ENCODE peak calls at places on chromosomes 2 and 18, in eight cellular contexts. E is activated naive CD4-positive, alpha-beta T cell; G is NCI-H748 treated with DMSO at 0.1 percent for 48 hours; P is HEK293T; Y is fibroblast of mammary gland; M is LoVo; Q is adrenal gland; K is T-helper 1 cell. C is an unnamed sample.

GRCh38 chr2:28322051-28322450 is 70.6 kb upstream of the FOSL2 start:
- DNase-seq in Q (no peak), K (no peak), G (no peak), M (no peak), E (no peak), P (no peak), Y (no peak), C (no peak)

GRCh38 chr2:235669269-235669831 is 175.5 kb downstream of the AGAP1 start:
- DNase-seq in P (peak), G (no peak), Q (peak), Y (peak), K (no peak), M (peak), E (no peak), C (peak)

GRCh38 chr2:113178891-113179290 is 5.1 kb downstream of the PSD4 start:
- DNase-seq in E (no peak), G (no peak), Y (no peak), Q (no peak), P (no peak), K (no peak), M (no peak), C (no peak)

GRCh38 chr2:3189961-3190360 is 187.7 kb downstream of the EIPR1 start:
- DNase-seq in G (no peak), E (no peak), K (no peak), M (no peak), Q (no peak), Y (no peak), P (no peak), C (no peak)

GRCh38 chr18:31146809-31147208 is 15.8 kb downstream of the DSC1 start:
- DNase-seq in E (no peak), Q (no peak), Y (no peak), G (no peak), K (no peak), M (no peak), P (no peak), C (no peak)

GRCh38 chr2:116511426-116511825 is 1303.1 kb upstream of the DDX18 start:
- DNase-seq in G (no peak), M (no peak), Y (no peak), Q (no peak), K (no peak), E (no peak), P (no peak), C (no peak)

GRCh38 chr18:44047585-44047984 is 633.1 kb upstream of the SETBP1 start:
- DNase-seq in M (no peak), Y (peak), P (no peak), E (no peak), G (no peak), Q (no peak), K (no peak), C (no peak)

GRCh38 chr2:86068098-86069047 is 37.3 kb downstream of the POLR1A start:
- DNase-seq in K (no peak), G (no peak), Q (peak), E (peak), P (no peak), Y (peak), M (no peak), C (no peak)

GRCh38 chr18:23158884-23159820 is 23.9 kb downstream of the CABLES1 start:
- DNase-seq in M (no peak), E (no peak), K (no peak), Y (no peak), G (no peak), P (no peak), Q (no peak), C (no peak)

GRCh38 chr2:230849633-230850357 is 14.9 kb upstream of the ITM2C start:
- DNase-seq in E (peak), Y (peak), K (peak), M (peak), P (no peak), G (no peak), Q (peak), C (peak)

GRCh38 chr2:96931461-96931860 is 54.9 kb downstream of the FAM178B start:
- DNase-seq in M (no peak), K (no peak), E (no peak), G (no peak), P (no peak), Y (no peak), Q (no peak), C (no peak)

C was measured in testis.